ENCODE peak calls at places on chromosomes 13 and 19, in seven cellular contexts. Y, E, R, F, O, T and B are unnamed samples.

GRCh38 chr19:32421589-32422361 is 16.2 kb downstream of the DPY19L3 start:
- DNase-seq in Y (no peak), E (no peak), R (no peak), F (no peak), O (peak; percentile 18), T (no peak), B (no peak)

GRCh38 chr19:35313614-35314013 is 15.4 kb upstream of the CD22 start:
- DNase-seq in Y (no peak), E (no peak), R (no peak), F (no peak), O (no peak), T (no peak), B (no peak)

GRCh38 chr13:102974574-102975195 is 91.5 kb downstream of the SLC10A2 start:
- DNase-seq in Y (no peak), E (no peak), R (no peak), F (no peak), O (no peak), T (no peak), B (no peak)

GRCh38 chr19:56080669-56081401 is 40.3 kb downstream of the ZNF787 start:
- DNase-seq in Y (peak; percentile 86), E (peak; percentile 75), R (peak; percentile 86), F (peak; percentile 14), O (peak; percentile 87), T (peak; percentile 87), B (peak; percentile 8)

GRCh38 chr13:20475927-20476691 is 49.5 kb downstream of the CRYL1 start:
- DNase-seq in Y (peak; percentile 66), E (no peak), R (no peak), F (no peak), O (no peak), T (no peak), B (peak; percentile 3)

GRCh38 chr19:23906835-23907234 is 7.9 kb upstream of the ZNF726 start:
- DNase-seq in Y (no peak), E (no peak), R (no peak), F (no peak), O (no peak), T (no peak), B (no peak)

GRCh38 chr13:105538346-105538745 is 997.1 kb downstream of the EFNB2 start:
- DNase-seq in Y (no peak), E (no peak), R (no peak), F (no peak), O (no peak), T (no peak), B (no peak)

GRCh38 chr13:44231786-44232516 is 141.7 kb upstream of the SERP2 start:
- DNase-seq in Y (peak; percentile 22), E (no peak), R (no peak), F (no peak), O (no peak), T (no peak), B (no peak)

GRCh38 chr13:43111887-43112400 is 88.6 kb downstream of the DNAJC15 start:
- DNase-seq in Y (no peak), E (no peak), R (no peak), F (no peak), O (no peak), T (no peak), B (no peak)

GRCh38 chr13:43895940-43896339 is 16.2 kb downstream of the LACC1 start:
- DNase-seq in Y (no peak), E (no peak), R (no peak), F (no peak), O (no peak), T (no peak), B (no peak)

GRCh38 chr13:29543230-29544215 is 52.0 kb downstream of the SLC7A1 start:
- DNase-seq in Y (no peak), E (no peak), R (peak; percentile 29), F (no peak), O (no peak), T (peak; percentile 20), B (no peak)

GRCh38 chr13:24251525-24251924 is 57.9 kb upstream of the C1QTNF9 start:
- DNase-seq in Y (peak; percentile 69), E (no peak), R (no peak), F (no peak), O (no peak), T (no peak), B (no peak)

GRCh38 chr13:38641164-38641948 is 45.5 kb upstream of the FREM2 start:
- DNase-seq in Y (no peak), E (no peak), R (no peak), F (no peak), O (no peak), T (peak; percentile 27), B (no peak)

GRCh38 chr19:40190891-40191835 is at the start of gene MAP3K10:
- DNase-seq in Y (peak; percentile 71), E (peak; percentile 80), R (peak; percentile 81), F (no peak), O (peak; percentile 81), T (peak; percentile 69), B (peak; percentile 61)

GRCh38 chr13:113906566-113906965 is 42.7 kb upstream of the GAS6 start:
- DNase-seq in Y (no peak), E (no peak), R (no peak), F (no peak), O (no peak), T (no peak), B (peak; percentile 10)

GRCh38 chr19:1953441-1954094 is 12.6 kb downstream of the CSNK1G2 start:
- DNase-seq in Y (no peak), E (no peak), R (no peak), F (no peak), O (no peak), T (no peak), B (no peak)

GRCh38 chr19:46958542-46958941 is 61.1 kb upstream of the NPAS1 start:
- DNase-seq in Y (no peak), E (no peak), R (no peak), F (no peak), O (no peak), T (no peak), B (no peak)